ENCODE peak calls at places on chromosomes 4 and X, in six cellular contexts. Z is psoas muscle, Y is kidney, N is progenitor cell of endocrine pancreas, B is pancreas, I is left ventricle myocardium inferior. K is an unnamed sample.

GRCh38 chr4:30543057-30543456 is 177.1 kb upstream of the PCDH7 start:
- DNase-seq in N (no peak), I (no peak), B (no peak), Z (no peak), Y (no peak), K (no peak)

GRCh38 chr4:6019316-6020263 is 1.4 kb upstream of the C4orf50 start:
- DNase-seq in Z (no peak), Y (peak), B (peak), N (peak), I (no peak), K (peak)

GRCh38 chrX:79268788-79269187 is 98.3 kb downstream of the ITM2A start:
- DNase-seq in N (no peak), B (no peak), I (no peak), Z (no peak), Y (no peak), K (no peak)

GRCh38 chr4:152556283-152556682 is 20.4 kb upstream of the FBXW7 start:
- DNase-seq in Y (no peak), I (no peak), Z (no peak), N (no peak), B (no peak), K (no peak)

GRCh38 chr4:25441519-25442117 is 64.6 kb downstream of the ANAPC4 start:
- DNase-seq in Z (no peak), B (peak), N (peak), I (peak), Y (no peak), K (peak)

GRCh38 chrX:4572652-4573051 is 859.2 kb upstream of the PRKX start:
- DNase-seq in Y (no peak), B (no peak), Z (no peak), N (no peak), I (no peak), K (no peak)

GRCh38 chr4:93827272-93827947 is 1.1 kb upstream of the ATOH1 start:
- DNase-seq in Z (no peak), B (no peak), Y (no peak), N (no peak), I (no peak), K (no peak)

GRCh38 chr4:88481557-88481956 is 24.6 kb downstream of the HERC5 start:
- DNase-seq in Z (no peak), B (no peak), I (no peak), Y (no peak), N (no peak), K (no peak)

GRCh38 chr4:46648088-46648744 is 258.3 kb upstream of the GABRA2 start:
- DNase-seq in N (peak), Z (no peak), I (no peak), B (no peak), Y (no peak), K (no peak)

GRCh38 chr4:3304831-3305609 is 12.2 kb downstream of the RGS12 start:
- DNase-seq in B (no peak), Z (peak), I (no peak), Y (peak), N (no peak), K (no peak)

GRCh38 chrX:53263597-53264094 is 17.7 kb downstream of the IQSEC2 start:
- DNase-seq in Z (no peak), N (no peak), I (no peak), Y (no peak), B (no peak), K (peak)

GRCh38 chrX:56031409-56031808 is 200.7 kb upstream of the KLF8 start:
- DNase-seq in Z (no peak), I (no peak), B (no peak), Y (no peak), N (no peak), K (no peak)

GRCh38 chr4:145960012-145960411 is 21.4 kb upstream of the ZNF827 start:
- DNase-seq in Z (no peak), I (no peak), Y (no peak), N (no peak), B (no peak), K (no peak)

GRCh38 chrX:133650262-133650661 is 235.0 kb upstream of the GPC4 start:
- DNase-seq in Y (no peak), Z (no peak), N (no peak), B (no peak), I (no peak), K (no peak)
- TF ChIP-seq CTCF in Y (no peak), Z (no peak), N (no peak), B (no peak), I (no peak), K (no peak)

GRCh38 chr4:113003841-113004240 is 45.6 kb upstream of the ANK2 start:
- DNase-seq in B (no peak), Y (no peak), I (no peak), N (no peak), Z (no peak), K (no peak)
- TF ChIP-seq CTCF in B (no peak), Y (no peak), I (no peak), N (no peak), Z (no peak), K (no peak)

DNA sequence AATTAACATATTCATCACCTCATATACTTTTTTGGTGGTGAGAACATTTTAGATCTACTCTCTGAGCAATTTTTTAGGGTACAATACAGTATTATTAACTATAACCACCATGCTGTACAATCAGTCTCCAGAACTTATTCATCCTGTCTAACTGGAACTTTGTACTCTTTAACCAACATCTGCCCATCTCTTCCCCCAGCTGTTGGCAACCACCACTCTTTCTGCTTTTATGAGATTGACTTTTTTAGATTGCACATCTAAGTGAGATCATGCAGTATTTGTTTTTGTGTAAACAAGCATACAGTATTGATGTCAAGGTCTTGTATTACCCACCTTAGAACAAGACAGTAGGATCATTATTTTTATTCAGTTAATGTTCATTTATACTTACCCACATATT is 516.8 kb downstream of the RPA4 start:
- DNase-seq in Y (no peak), Z (no peak), B (no peak), I (no peak), N (no peak), K (no peak)
- TF ChIP-seq CTCF in Y (no peak), Z (no peak), B (no peak), I (no peak), N (no peak), K (no peak)

GRCh38 chr4:97150966-97151365 is 992.3 kb downstream of the STPG2 start:
- DNase-seq in N (no peak), B (no peak), Y (no peak), I (no peak), Z (no peak), K (no peak)

GRCh38 chr4:97152159-97152558 is 991.1 kb downstream of the STPG2 start:
- DNase-seq in N (no peak), Z (no peak), Y (no peak), I (no peak), B (no peak), K (no peak)

GRCh38 chr4:97153042-97153441 is 990.2 kb downstream of the STPG2 start:
- DNase-seq in Z (no peak), B (no peak), N (no peak), Y (no peak), I (no peak), K (no peak)
- TF ChIP-seq CTCF in Z (no peak), B (no peak), N (peak), Y (peak), I (no peak), K (no peak)

GRCh38 chr4:155207534-155208257 is 740 bp upstream of the NPY2R start:
- DNase-seq in N (peak), Z (no peak), I (no peak), B (no peak), Y (no peak), K (no peak)
- TF ChIP-seq CTCF in N (peak), Z (no peak), I (no peak), B (no peak), Y (no peak), K (no peak)

GRCh38 chr4:609400-610050 is 15.8 kb upstream of the PDE6B start:
- DNase-seq in B (no peak), N (no peak), Z (no peak), I (no peak), Y (no peak), K (no peak)

GRCh38 chr4:612052-612748 is 13.2 kb upstream of the PDE6B start:
- DNase-seq in Z (no peak), Y (peak), B (no peak), I (peak), N (no peak), K (no peak)

GRCh38 chr4:608236-608635 is 17.1 kb upstream of the PDE6B start:
- DNase-seq in N (no peak), I (no peak), Y (no peak), Z (no peak), B (no peak), K (no peak)

GRCh38 chr4:612749-613125 is 12.6 kb upstream of the PDE6B start:
- DNase-seq in N (no peak), Y (no peak), B (no peak), Z (no peak), I (peak), K (no peak)

DNA sequence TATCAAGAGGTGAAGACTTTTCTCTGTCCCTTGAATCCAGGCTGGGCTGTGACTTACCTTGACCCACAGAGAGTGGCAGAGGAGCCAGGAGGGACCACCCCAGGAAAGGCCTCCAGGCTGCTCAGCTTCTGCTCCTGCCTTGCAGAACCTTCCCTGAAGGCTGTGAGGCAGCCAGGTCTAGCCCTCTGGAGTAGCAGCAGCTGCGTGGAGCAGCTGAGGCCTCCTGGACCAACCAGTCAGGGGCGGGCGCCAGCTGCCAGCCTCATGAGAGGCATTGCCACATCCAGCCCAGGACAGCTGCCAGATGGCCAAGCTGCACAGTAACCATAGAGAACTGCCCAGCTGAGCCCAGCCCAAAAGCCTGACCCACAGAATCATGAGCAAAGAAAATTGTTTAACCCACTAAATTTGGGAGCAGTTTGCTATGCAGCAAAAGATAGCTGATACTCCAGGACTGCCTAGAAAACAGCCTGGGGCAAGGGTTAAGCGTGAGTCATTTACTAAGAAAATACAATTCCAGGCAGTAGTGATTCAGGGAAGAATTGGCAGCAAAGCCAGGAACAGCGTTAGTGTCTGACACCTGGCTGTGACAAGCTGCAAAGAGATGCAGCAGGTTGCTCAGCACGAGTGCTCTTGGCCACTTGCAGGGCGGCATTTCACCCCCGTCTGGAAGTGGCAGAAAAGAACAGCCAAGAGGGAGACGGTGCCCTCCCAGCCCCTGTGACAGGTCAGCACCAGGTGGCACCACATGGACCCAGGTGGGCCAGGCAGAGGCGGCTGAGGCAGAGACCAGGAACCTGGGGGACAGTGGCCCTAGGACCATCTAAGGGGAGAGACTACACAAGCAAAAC is 14.7 kb upstream of the PDE6B start:
- DNase-seq in Y (no peak), N (no peak), B (no peak), Z (no peak), I (peak), K (peak)
- TF ChIP-seq CTCF in Y (no peak), N (no peak), B (no peak), Z (no peak), I (no peak), K (no peak)

DNA sequence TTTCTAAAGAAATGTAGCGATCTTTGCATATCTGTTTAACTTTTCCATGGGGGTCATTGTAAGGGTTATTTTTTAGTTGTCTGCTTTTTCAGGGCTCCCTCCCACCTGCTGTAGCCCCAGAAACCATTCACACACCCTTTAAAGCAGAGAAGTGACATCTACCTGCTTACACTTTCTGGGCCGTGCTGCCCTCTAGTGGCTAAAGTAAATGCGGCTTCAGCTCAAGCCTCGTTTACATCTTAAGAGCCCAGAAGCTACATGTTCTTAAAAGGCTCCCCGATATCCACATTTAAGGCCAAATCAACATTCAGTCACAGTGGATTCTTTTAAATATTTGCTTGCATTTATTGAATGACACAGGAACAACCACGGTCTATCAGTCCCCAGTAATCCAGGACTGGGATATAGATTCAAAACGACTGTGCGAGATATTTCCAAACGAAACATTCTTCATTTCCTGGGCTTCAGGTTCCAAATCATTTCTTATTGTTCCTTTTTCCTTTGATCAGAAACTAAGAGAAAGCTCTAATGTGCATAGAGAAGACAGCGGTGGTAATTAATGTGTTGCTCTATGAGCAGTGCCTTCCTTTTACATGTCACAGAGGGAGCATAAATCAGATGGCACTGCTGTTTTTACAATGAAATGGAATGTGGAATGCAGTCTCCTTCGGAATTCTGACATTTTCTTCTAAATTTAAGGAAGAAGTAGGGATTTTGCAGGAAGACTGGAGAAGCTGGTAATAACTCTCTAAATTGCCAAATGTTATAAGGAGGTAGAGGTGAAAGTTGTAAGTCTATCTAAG is 119.9 kb downstream of the RASGEF1B start:
- DNase-seq in Z (peak), I (peak), N (peak), Y (peak), B (peak), K (peak)
- TF ChIP-seq CTCF in Z (peak), I (peak), N (peak), Y (peak), B (peak), K (peak)

DNA sequence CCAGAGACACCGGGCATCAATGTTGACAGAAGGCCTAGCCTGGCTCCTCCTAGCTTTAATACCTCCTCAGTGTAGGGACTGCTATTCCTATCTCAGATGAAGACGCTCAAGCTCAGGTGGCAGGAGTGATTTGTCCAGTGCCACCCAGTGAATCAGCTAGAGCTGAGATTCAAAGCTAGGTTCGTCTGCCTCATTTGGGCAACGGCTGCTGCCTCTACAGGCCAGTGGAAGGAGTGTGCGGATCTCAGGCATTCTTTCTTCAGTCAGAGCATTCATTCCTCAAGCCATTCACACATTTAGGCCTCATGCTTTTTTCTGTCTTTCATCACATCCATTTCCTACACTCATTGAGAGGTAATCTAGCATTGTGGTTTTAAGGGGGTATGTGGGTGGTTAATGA is 7.3 kb downstream of the TSR2 start:
- DNase-seq in N (no peak), I (no peak), B (no peak), Y (no peak), Z (no peak), K (peak)
- TF ChIP-seq CTCF in N (peak), I (no peak), B (no peak), Y (no peak), Z (no peak), K (peak)

K was measured in AG10803.